ENCODE peak calls at places on chromosome 2, in nine cellular contexts. One of them, this sample, is unnamed.

GRCh38 chr2:161416294-161416632 is at the start of gene TBR1:
- DNase-seq in NCI-H1092 treated with DMSO at 0.1 percent for 48 hours: no peak
- DNase-seq in fibroblast of pulmonary artery: no peak
- DNase-seq in heart left ventricle: no peak
- DNase-seq in NCI-H510A treated with DMSO at 0.1 percent for 48 hours: peak; percentile 30
- DNase-seq in left lobe of liver: no peak
- DNase-seq in hippocampal formation: no peak
- DNase-seq in stimulated activated CD8-positive, alpha-beta memory T cell treated with anti-CD3 and anti-CD28 coated beads, Interleukin-2, amount 100 ng/mL, for 48 hours: no peak
- DNase-seq in tibial artery: no peak
- DNase-seq in this sample: no peak

GRCh38 chr2:100188326-100188725 is 45.9 kb upstream of the AFF3 start:
- DNase-seq in heart left ventricle: no peak
- DNase-seq in tibial artery: no peak
- DNase-seq in left lobe of liver: no peak
- DNase-seq in fibroblast of pulmonary artery: no peak
- DNase-seq in NCI-H1092 treated with DMSO at 0.1 percent for 48 hours: no peak
- DNase-seq in hippocampal formation: no peak
- DNase-seq in NCI-H510A treated with DMSO at 0.1 percent for 48 hours: no peak
- DNase-seq in stimulated activated CD8-positive, alpha-beta memory T cell treated with anti-CD3 and anti-CD28 coated beads, Interleukin-2, amount 100 ng/mL, for 48 hours: no peak
- DNase-seq in this sample: no peak

GRCh38 chr2:27249891-27250651 is 12.8 kb downstream of the SLC30A3 start:
- DNase-seq in hippocampal formation: no peak
- DNase-seq in NCI-H510A treated with DMSO at 0.1 percent for 48 hours: peak; percentile 8
- DNase-seq in heart left ventricle: peak; percentile 43
- DNase-seq in NCI-H1092 treated with DMSO at 0.1 percent for 48 hours: peak; percentile 14
- DNase-seq in fibroblast of pulmonary artery: peak; percentile 50
- DNase-seq in tibial artery: no peak
- DNase-seq in left lobe of liver: peak; percentile 53
- DNase-seq in stimulated activated CD8-positive, alpha-beta memory T cell treated with anti-CD3 and anti-CD28 coated beads, Interleukin-2, amount 100 ng/mL, for 48 hours: peak; percentile 52
- DNase-seq in this sample: no peak

GRCh38 chr2:240325006-240325653 is 110.3 kb upstream of the GPC1 start:
- DNase-seq in heart left ventricle: no peak
- DNase-seq in hippocampal formation: no peak
- DNase-seq in NCI-H1092 treated with DMSO at 0.1 percent for 48 hours: no peak
- DNase-seq in stimulated activated CD8-positive, alpha-beta memory T cell treated with anti-CD3 and anti-CD28 coated beads, Interleukin-2, amount 100 ng/mL, for 48 hours: no peak
- DNase-seq in left lobe of liver: no peak
- DNase-seq in NCI-H510A treated with DMSO at 0.1 percent for 48 hours: no peak
- DNase-seq in fibroblast of pulmonary artery: no peak
- DNase-seq in tibial artery: no peak
- DNase-seq in this sample: no peak

GRCh38 chr2:113877651-113878594 is 12.0 kb upstream of the ACTR3 start:
- DNase-seq in stimulated activated CD8-positive, alpha-beta memory T cell treated with anti-CD3 and anti-CD28 coated beads, Interleukin-2, amount 100 ng/mL, for 48 hours: no peak
- DNase-seq in left lobe of liver: no peak
- DNase-seq in NCI-H1092 treated with DMSO at 0.1 percent for 48 hours: peak; percentile 2
- DNase-seq in hippocampal formation: no peak
- DNase-seq in heart left ventricle: no peak
- DNase-seq in fibroblast of pulmonary artery: peak; percentile 37
- DNase-seq in NCI-H510A treated with DMSO at 0.1 percent for 48 hours: no peak
- DNase-seq in tibial artery: no peak
- DNase-seq in this sample: peak; percentile 56

GRCh38 chr2:17719562-17720371 is 33.8 kb downstream of the SMC6 start:
- DNase-seq in left lobe of liver: no peak
- DNase-seq in NCI-H510A treated with DMSO at 0.1 percent for 48 hours: peak; percentile 22
- DNase-seq in tibial artery: no peak
- DNase-seq in hippocampal formation: peak; percentile 53
- DNase-seq in NCI-H1092 treated with DMSO at 0.1 percent for 48 hours: no peak
- DNase-seq in fibroblast of pulmonary artery: peak; percentile 50
- DNase-seq in stimulated activated CD8-positive, alpha-beta memory T cell treated with anti-CD3 and anti-CD28 coated beads, Interleukin-2, amount 100 ng/mL, for 48 hours: no peak
- DNase-seq in heart left ventricle: no peak
- DNase-seq in this sample: no peak

GRCh38 chr2:222819722-222820333 is 41.0 kb upstream of the ACSL3 start:
- DNase-seq in fibroblast of pulmonary artery: peak; percentile 71
- DNase-seq in left lobe of liver: no peak
- DNase-seq in stimulated activated CD8-positive, alpha-beta memory T cell treated with anti-CD3 and anti-CD28 coated beads, Interleukin-2, amount 100 ng/mL, for 48 hours: no peak
- DNase-seq in tibial artery: no peak
- DNase-seq in NCI-H1092 treated with DMSO at 0.1 percent for 48 hours: no peak
- DNase-seq in hippocampal formation: no peak
- DNase-seq in heart left ventricle: no peak
- DNase-seq in NCI-H510A treated with DMSO at 0.1 percent for 48 hours: no peak
- DNase-seq in this sample: peak; percentile 18

GRCh38 chr2:25041307-25041927 is 459 bp upstream of the EFR3B start:
- DNase-seq in stimulated activated CD8-positive, alpha-beta memory T cell treated with anti-CD3 and anti-CD28 coated beads, Interleukin-2, amount 100 ng/mL, for 48 hours: no peak
- DNase-seq in hippocampal formation: peak; percentile 29
- DNase-seq in left lobe of liver: peak; percentile 70
- DNase-seq in NCI-H1092 treated with DMSO at 0.1 percent for 48 hours: peak; percentile 83
- DNase-seq in fibroblast of pulmonary artery: peak; percentile 36
- DNase-seq in tibial artery: peak; percentile 29
- DNase-seq in heart left ventricle: peak; percentile 59
- DNase-seq in NCI-H510A treated with DMSO at 0.1 percent for 48 hours: peak; percentile 87
- DNase-seq in this sample: no peak

GRCh38 chr2:127455566-127456493 is 37.6 kb downstream of the PROC start:
- DNase-seq in left lobe of liver: no peak
- DNase-seq in stimulated activated CD8-positive, alpha-beta memory T cell treated with anti-CD3 and anti-CD28 coated beads, Interleukin-2, amount 100 ng/mL, for 48 hours: no peak
- DNase-seq in NCI-H510A treated with DMSO at 0.1 percent for 48 hours: no peak
- DNase-seq in heart left ventricle: no peak
- DNase-seq in fibroblast of pulmonary artery: no peak
- DNase-seq in NCI-H1092 treated with DMSO at 0.1 percent for 48 hours: no peak
- DNase-seq in tibial artery: no peak
- DNase-seq in hippocampal formation: no peak
- DNase-seq in this sample: no peak

GRCh38 chr2:19262150-19262549 is 96.3 kb downstream of the OSR1 start:
- DNase-seq in fibroblast of pulmonary artery: no peak
- DNase-seq in stimulated activated CD8-positive, alpha-beta memory T cell treated with anti-CD3 and anti-CD28 coated beads, Interleukin-2, amount 100 ng/mL, for 48 hours: no peak
- DNase-seq in left lobe of liver: no peak
- DNase-seq in NCI-H510A treated with DMSO at 0.1 percent for 48 hours: no peak
- DNase-seq in hippocampal formation: no peak
- DNase-seq in heart left ventricle: no peak
- DNase-seq in tibial artery: no peak
- DNase-seq in NCI-H1092 treated with DMSO at 0.1 percent for 48 hours: no peak
- DNase-seq in this sample: no peak

GRCh38 chr2:200905618-200906296 is 16.6 kb downstream of the NIF3L1 start:
- DNase-seq in stimulated activated CD8-positive, alpha-beta memory T cell treated with anti-CD3 and anti-CD28 coated beads, Interleukin-2, amount 100 ng/mL, for 48 hours: peak; percentile 43
- DNase-seq in hippocampal formation: peak; percentile 63
- DNase-seq in fibroblast of pulmonary artery: peak; percentile 84
- DNase-seq in tibial artery: peak; percentile 29
- DNase-seq in NCI-H1092 treated with DMSO at 0.1 percent for 48 hours: peak; percentile 29
- DNase-seq in heart left ventricle: peak; percentile 62
- DNase-seq in NCI-H510A treated with DMSO at 0.1 percent for 48 hours: peak; percentile 80
- DNase-seq in left lobe of liver: peak; percentile 75
- DNase-seq in this sample: peak; percentile 47

GRCh38 chr2:241500016-241500415 is 8.4 kb downstream of the STK25 start:
- DNase-seq in fibroblast of pulmonary artery: no peak
- DNase-seq in NCI-H1092 treated with DMSO at 0.1 percent for 48 hours: no peak
- DNase-seq in left lobe of liver: no peak
- DNase-seq in heart left ventricle: no peak
- DNase-seq in NCI-H510A treated with DMSO at 0.1 percent for 48 hours: no peak
- DNase-seq in tibial artery: no peak
- DNase-seq in hippocampal formation: no peak
- DNase-seq in stimulated activated CD8-positive, alpha-beta memory T cell treated with anti-CD3 and anti-CD28 coated beads, Interleukin-2, amount 100 ng/mL, for 48 hours: no peak
- DNase-seq in this sample: no peak

GRCh38 chr2:51003345-51004192 is 28.4 kb downstream of the NRXN1 start:
- DNase-seq in heart left ventricle: no peak
- DNase-seq in NCI-H1092 treated with DMSO at 0.1 percent for 48 hours: no peak
- DNase-seq in tibial artery: no peak
- DNase-seq in fibroblast of pulmonary artery: peak; percentile 44
- DNase-seq in NCI-H510A treated with DMSO at 0.1 percent for 48 hours: no peak
- DNase-seq in stimulated activated CD8-positive, alpha-beta memory T cell treated with anti-CD3 and anti-CD28 coated beads, Interleukin-2, amount 100 ng/mL, for 48 hours: no peak
- DNase-seq in hippocampal formation: no peak
- DNase-seq in left lobe of liver: no peak
- DNase-seq in this sample: no peak

GRCh38 chr2:28413152-28413895 is 20.7 kb downstream of the FOSL2 start:
- DNase-seq in NCI-H1092 treated with DMSO at 0.1 percent for 48 hours: no peak
- DNase-seq in left lobe of liver: no peak
- DNase-seq in NCI-H510A treated with DMSO at 0.1 percent for 48 hours: peak; percentile 94
- DNase-seq in heart left ventricle: no peak
- DNase-seq in fibroblast of pulmonary artery: no peak
- DNase-seq in stimulated activated CD8-positive, alpha-beta memory T cell treated with anti-CD3 and anti-CD28 coated beads, Interleukin-2, amount 100 ng/mL, for 48 hours: no peak
- DNase-seq in hippocampal formation: no peak
- DNase-seq in tibial artery: no peak
- DNase-seq in this sample: peak; percentile 54

GRCh38 chr2:241492174-241492565 is 16.2 kb downstream of the STK25 start:
- DNase-seq in NCI-H1092 treated with DMSO at 0.1 percent for 48 hours: no peak
- DNase-seq in fibroblast of pulmonary artery: no peak
- DNase-seq in heart left ventricle: no peak
- DNase-seq in tibial artery: no peak
- DNase-seq in stimulated activated CD8-positive, alpha-beta memory T cell treated with anti-CD3 and anti-CD28 coated beads, Interleukin-2, amount 100 ng/mL, for 48 hours: no peak
- DNase-seq in left lobe of liver: no peak
- DNase-seq in NCI-H510A treated with DMSO at 0.1 percent for 48 hours: no peak
- DNase-seq in hippocampal formation: no peak
- DNase-seq in this sample: no peak

GRCh38 chr2:36476411-36476810 is 120.8 kb downstream of the CRIM1 start:
- DNase-seq in NCI-H510A treated with DMSO at 0.1 percent for 48 hours: no peak
- DNase-seq in left lobe of liver: no peak
- DNase-seq in heart left ventricle: no peak
- DNase-seq in stimulated activated CD8-positive, alpha-beta memory T cell treated with anti-CD3 and anti-CD28 coated beads, Interleukin-2, amount 100 ng/mL, for 48 hours: no peak
- DNase-seq in tibial artery: no peak
- DNase-seq in fibroblast of pulmonary artery: no peak
- DNase-seq in hippocampal formation: no peak
- DNase-seq in NCI-H1092 treated with DMSO at 0.1 percent for 48 hours: no peak
- DNase-seq in this sample: no peak

GRCh38 chr2:101120124-101120996 is 30.8 kb downstream of the TBC1D8 start:
- DNase-seq in stimulated activated CD8-positive, alpha-beta memory T cell treated with anti-CD3 and anti-CD28 coated beads, Interleukin-2, amount 100 ng/mL, for 48 hours: no peak
- DNase-seq in tibial artery: peak; percentile 94
- DNase-seq in left lobe of liver: peak; percentile 97
- DNase-seq in heart left ventricle: peak; percentile 73
- DNase-seq in NCI-H510A treated with DMSO at 0.1 percent for 48 hours: peak; percentile 51
- DNase-seq in hippocampal formation: no peak
- DNase-seq in NCI-H1092 treated with DMSO at 0.1 percent for 48 hours: no peak
- DNase-seq in fibroblast of pulmonary artery: peak; percentile 70
- DNase-seq in this sample: peak; percentile 73

GRCh38 chr2:32838949-32839348 is 107.8 kb upstream of the LTBP1 start:
- DNase-seq in fibroblast of pulmonary artery: no peak
- DNase-seq in tibial artery: no peak
- DNase-seq in heart left ventricle: no peak
- DNase-seq in NCI-H1092 treated with DMSO at 0.1 percent for 48 hours: no peak
- DNase-seq in stimulated activated CD8-positive, alpha-beta memory T cell treated with anti-CD3 and anti-CD28 coated beads, Interleukin-2, amount 100 ng/mL, for 48 hours: no peak
- DNase-seq in hippocampal formation: no peak
- DNase-seq in NCI-H510A treated with DMSO at 0.1 percent for 48 hours: no peak
- DNase-seq in left lobe of liver: peak; percentile 51
- DNase-seq in this sample: no peak

GRCh38 chr2:23664069-23664788 is 262.7 kb downstream of the ATAD2B start:
- DNase-seq in hippocampal formation: no peak
- DNase-seq in heart left ventricle: no peak
- DNase-seq in stimulated activated CD8-positive, alpha-beta memory T cell treated with anti-CD3 and anti-CD28 coated beads, Interleukin-2, amount 100 ng/mL, for 48 hours: no peak
- DNase-seq in NCI-H510A treated with DMSO at 0.1 percent for 48 hours: no peak
- DNase-seq in left lobe of liver: no peak
- DNase-seq in NCI-H1092 treated with DMSO at 0.1 percent for 48 hours: no peak
- DNase-seq in fibroblast of pulmonary artery: no peak
- DNase-seq in tibial artery: no peak
- DNase-seq in this sample: no peak

GRCh38 chr2:29663266-29663665 is 258.1 kb downstream of the ALK start:
- DNase-seq in NCI-H1092 treated with DMSO at 0.1 percent for 48 hours: no peak
- DNase-seq in tibial artery: no peak
- DNase-seq in fibroblast of pulmonary artery: peak; percentile 80
- DNase-seq in stimulated activated CD8-positive, alpha-beta memory T cell treated with anti-CD3 and anti-CD28 coated beads, Interleukin-2, amount 100 ng/mL, for 48 hours: no peak
- DNase-seq in left lobe of liver: no peak
- DNase-seq in hippocampal formation: no peak
- DNase-seq in NCI-H510A treated with DMSO at 0.1 percent for 48 hours: no peak
- DNase-seq in heart left ventricle: no peak
- DNase-seq in this sample: no peak

GRCh38 chr2:145273840-145274239 is 753.9 kb upstream of the ZEB2 start:
- DNase-seq in left lobe of liver: no peak
- DNase-seq in stimulated activated CD8-positive, alpha-beta memory T cell treated with anti-CD3 and anti-CD28 coated beads, Interleukin-2, amount 100 ng/mL, for 48 hours: no peak
- DNase-seq in heart left ventricle: no peak
- DNase-seq in NCI-H510A treated with DMSO at 0.1 percent for 48 hours: no peak
- DNase-seq in tibial artery: no peak
- DNase-seq in NCI-H1092 treated with DMSO at 0.1 percent for 48 hours: no peak
- DNase-seq in hippocampal formation: no peak
- DNase-seq in fibroblast of pulmonary artery: no peak
- DNase-seq in this sample: no peak

GRCh38 chr2:109188924-109189323 is 59.9 kb downstream of the SH3RF3 start:
- DNase-seq in NCI-H1092 treated with DMSO at 0.1 percent for 48 hours: no peak
- DNase-seq in NCI-H510A treated with DMSO at 0.1 percent for 48 hours: no peak
- DNase-seq in left lobe of liver: peak; percentile 31
- DNase-seq in tibial artery: no peak
- DNase-seq in heart left ventricle: no peak
- DNase-seq in fibroblast of pulmonary artery: no peak
- DNase-seq in stimulated activated CD8-positive, alpha-beta memory T cell treated with anti-CD3 and anti-CD28 coated beads, Interleukin-2, amount 100 ng/mL, for 48 hours: no peak
- DNase-seq in hippocampal formation: no peak
- DNase-seq in this sample: no peak